ENCODE peak calls at places on chromosomes 6 and 20, in eight cellular contexts. W is stimulated activated CD4-positive, alpha-beta T cell treated with anti-CD3 and anti-CD28 coated beads, Interleukin-12 subunit alpha, Interleukin-12 subunit beta, amount 100 ng/mL, for 4 hours; O is NCI-H2227 treated with DMSO at 0.1 percent for 48 hours; E is adrenal gland; Q is fibroblast of the aortic adventitia; I is NCI-H345; P is neuronal stem cell; J is esophagus muscularis mucosa. Y is an unnamed sample.

GRCh38 chr20:58420798-58421496 is 31.9 kb downstream of the VAPB start:
- DNase-seq in P (no peak), W (no peak), O (no peak), Q (peak), J (no peak), E (no peak), I (no peak), Y (no peak)

GRCh38 chr6:231779-232178 is 60.5 kb upstream of the DUSP22 start:
- DNase-seq in P (no peak), I (no peak), Q (no peak), E (no peak), J (no peak), W (no peak), O (no peak), Y (no peak)

GRCh38 chr20:33710681-33711445 is 9.2 kb downstream of the PXMP4 start:
- DNase-seq in P (no peak), W (no peak), J (no peak), O (no peak), Q (no peak), E (no peak), I (no peak), Y (no peak)

GRCh38 chr6:158142789-158143188 is 25.3 kb downstream of the SERAC1 start:
- DNase-seq in O (no peak), Q (peak), I (no peak), P (no peak), E (no peak), W (no peak), J (no peak), Y (no peak)

GRCh38 chr6:140051521-140052455 is 677.3 kb upstream of the CITED2 start:
- DNase-seq in I (no peak), E (no peak), J (no peak), Q (peak), O (no peak), P (no peak), W (no peak), Y (no peak)

GRCh38 chr6:108831104-108831503 is 17.1 kb upstream of the ARMC2 start:
- DNase-seq in Q (peak), J (no peak), I (no peak), P (no peak), O (no peak), W (no peak), E (no peak), Y (no peak)

GRCh38 chr20:59752101-59752586 is 147.8 kb downstream of the PHACTR3 start:
- DNase-seq in E (peak), I (no peak), W (no peak), Q (no peak), O (no peak), J (no peak), P (no peak), Y (no peak)

GRCh38 chr6:39893286-39893685 is 41.0 kb downstream of the MOCS1 start:
- DNase-seq in Q (no peak), J (no peak), E (no peak), W (no peak), I (no peak), P (no peak), O (no peak), Y (no peak)

GRCh38 chr20:17679786-17680127 is 2.3 kb downstream of the RRBP1 start:
- DNase-seq in Q (no peak), P (no peak), W (no peak), I (no peak), O (no peak), E (no peak), J (no peak), Y (no peak)

GRCh38 chr20:51176446-51176845 is 153.5 kb upstream of the KCNG1 start:
- DNase-seq in Q (no peak), W (no peak), I (no peak), E (peak), J (no peak), O (no peak), P (no peak), Y (no peak)

GRCh38 chr6:121733216-121733615 is 297.8 kb downstream of the GJA1 start:
- DNase-seq in J (no peak), I (no peak), E (no peak), Q (peak), W (no peak), O (no peak), P (no peak), Y (no peak)

GRCh38 chr20:60056345-60057122 is 98.3 kb downstream of the CDH26 start:
- DNase-seq in I (no peak), P (no peak), Q (no peak), J (no peak), E (no peak), W (no peak), O (no peak), Y (no peak)

GRCh38 chr6:160420969-160421556 is 72.9 kb downstream of the SLC22A3 start:
- DNase-seq in P (no peak), J (peak), Q (peak), W (no peak), O (no peak), I (no peak), E (peak), Y (no peak)

GRCh38 chr6:35096129-35096852 is 44.8 kb downstream of the TCP11 start:
- DNase-seq in J (no peak), P (no peak), E (no peak), W (no peak), O (no peak), Q (peak), I (peak), Y (no peak)

GRCh38 chr20:5143856-5144255 is 17.0 kb downstream of the CDS2 start:
- DNase-seq in Q (no peak), E (peak), O (no peak), I (no peak), J (no peak), P (no peak), W (no peak), Y (no peak)

GRCh38 chr6:12137480-12137879 is 125.4 kb downstream of the HIVEP1 start:
- DNase-seq in Q (peak), E (peak), I (no peak), O (no peak), J (no peak), W (no peak), P (no peak), Y (no peak)

GRCh38 chr6:51753635-51754034 is 333.8 kb downstream of the PKHD1 start:
- DNase-seq in E (no peak), P (peak), W (no peak), Q (no peak), O (no peak), I (no peak), J (no peak), Y (no peak)

GRCh38 chr20:48325656-48326433 is 502.0 kb downstream of the PREX1 start:
- DNase-seq in E (no peak), O (no peak), Q (no peak), P (no peak), I (no peak), W (no peak), J (no peak), Y (no peak)

GRCh38 chr20:63698739-63699465 is 2.5 kb downstream of the TNFRSF6B start:
- DNase-seq in E (peak), Q (peak), O (no peak), I (no peak), P (no peak), J (no peak), W (peak), Y (no peak)

GRCh38 chr6:139338845-139339244 is 35.6 kb downstream of the CITED2 start:
- DNase-seq in E (no peak), I (no peak), Q (peak), O (no peak), J (no peak), P (no peak), W (no peak), Y (no peak)

GRCh38 chr6:155121699-155122098 is 126.6 kb downstream of the TIAM2 start:
- DNase-seq in O (no peak), J (no peak), E (no peak), W (no peak), I (no peak), P (no peak), Q (peak), Y (no peak)

GRCh38 chr6:56046576-56046975 is 171.2 kb upstream of the BMP5 start:
- DNase-seq in J (no peak), W (no peak), P (no peak), I (no peak), E (no peak), O (no peak), Q (no peak), Y (no peak)

GRCh38 chr6:75926293-75927168 is 145.9 kb downstream of the IMPG1 start:
- DNase-seq in W (no peak), O (no peak), I (no peak), Q (no peak), P (no peak), J (no peak), E (no peak), Y (no peak)

GRCh38 chr6:65123516-65123915 is 583.5 kb downstream of the EYS start:
- DNase-seq in J (no peak), P (no peak), W (no peak), I (no peak), E (no peak), Q (no peak), O (no peak), Y (no peak)

GRCh38 chr20:31260326-31260932 is 3.0 kb downstream of the DEFB115 start:
- DNase-seq in W (no peak), P (no peak), Q (no peak), J (no peak), O (peak), E (no peak), I (peak), Y (no peak)

GRCh38 chr20:36830791-36831691 is 44.9 kb upstream of the TLDC2 start:
- DNase-seq in Q (peak), W (no peak), I (no peak), J (no peak), E (peak), O (no peak), P (no peak), Y (no peak)

GRCh38 chr6:156587751-156588301 is 189.4 kb upstream of the ARID1B start:
- DNase-seq in J (peak), W (no peak), O (no peak), Q (no peak), I (peak), P (no peak), E (no peak), Y (no peak)

GRCh38 chr6:4305056-4305455 is 169.7 kb upstream of the ECI2 start:
- DNase-seq in Q (no peak), I (no peak), W (no peak), P (no peak), J (no peak), E (no peak), O (no peak), Y (no peak)

GRCh38 chr6:12172572-12172971 is 117.6 kb upstream of the EDN1 start:
- DNase-seq in O (no peak), P (no peak), J (no peak), I (no peak), E (no peak), Q (no peak), W (no peak), Y (no peak)

GRCh38 chr6:158911746-158912158 is 88.2 kb downstream of the RSPH3 start:
- DNase-seq in W (no peak), I (peak), O (no peak), E (no peak), P (no peak), J (no peak), Q (no peak), Y (no peak)

GRCh38 chr6:136822051-136822378 is 377 bp upstream of the PEX7 start:
- DNase-seq in I (peak), E (peak), P (no peak), J (no peak), O (no peak), W (peak), Q (no peak), Y (no peak)

GRCh38 chr6:25006565-25007001 is 70.8 kb upstream of the RIPOR2 start:
- DNase-seq in W (no peak), I (peak), O (no peak), J (no peak), Q (peak), E (peak), P (no peak), Y (no peak)

GRCh38 chr6:9842004-9842720 is 572.7 kb downstream of the TFAP2A start:
- DNase-seq in P (no peak), W (no peak), Q (no peak), I (no peak), E (no peak), O (no peak), J (no peak), Y (no peak)

Y was measured in vagina.